ENCODE peak calls at places on chromosomes 4 and X, in nine cellular contexts. A is neural progenitor cell, Z is neuronal stem cell, W is H9, F is HCT116, D is endodermal cell, V is IMR-90, G is mesenchymal stem cell, R is adipocyte. I is an unnamed sample.

GRCh38 chr4:68673143-68673542 is 2.7 kb upstream of the UGT2B15 start:
- DNase-seq in V (no peak), F (no peak), D (no peak), A (no peak), R (no peak), W (no peak), G (no peak), Z (no peak), I (no peak)

GRCh38 chrX:75303795-75304194 is 29.9 kb downstream of the UPRT start:
- DNase-seq in G (no peak), A (no peak), D (no peak), Z (no peak), F (no peak), R (peak; percentile 74), V (peak; percentile 70), W (no peak), I (no peak)

GRCh38 chr4:174318829-174319764 is 35.4 kb downstream of the CEP44 start:
- DNase-seq in W (no peak), V (peak; percentile 46), D (peak; percentile 58), F (peak; percentile 22), Z (peak; percentile 11), G (peak; percentile 58), A (peak; percentile 40), R (peak; percentile 70), I (no peak)

GRCh38 chr4:1566838-1567518 is 117.1 kb downstream of the FAM53A start:
- DNase-seq in R (no peak), G (no peak), D (peak; percentile 66), V (no peak), F (no peak), W (peak; percentile 63), Z (no peak), A (no peak), I (no peak)

GRCh38 chrX:154140206-154140605 is 3.8 kb upstream of the OPN1LW start:
- DNase-seq in W (no peak), F (no peak), D (no peak), G (no peak), Z (no peak), A (no peak), R (no peak), V (no peak), I (no peak)

GRCh38 chrX:141320801-141321200 is 78.5 kb upstream of the SPANXC start:
- DNase-seq in Z (no peak), G (no peak), R (no peak), D (no peak), W (no peak), V (no peak), A (no peak), F (no peak), I (no peak)

GRCh38 chr4:186900232-186900900 is 176.7 kb upstream of the FAT1 start:
- DNase-seq in W (no peak), A (no peak), F (no peak), V (peak; percentile 87), D (no peak), Z (no peak), R (peak; percentile 65), G (peak; percentile 89), I (no peak)

GRCh38 chr4:86043755-86044592 is 315.9 kb downstream of the MAPK10 start:
- DNase-seq in D (peak; percentile 43), R (peak; percentile 90), A (peak; percentile 51), Z (peak; percentile 17), G (peak; percentile 64), F (peak; percentile 37), V (peak; percentile 55), W (no peak), I (peak; percentile 17)

GRCh38 chr4:159360549-159360948 is 257.7 kb downstream of the RAPGEF2 start:
- DNase-seq in G (peak; percentile 91), A (no peak), V (peak; percentile 96), F (no peak), Z (no peak), D (no peak), R (peak; percentile 56), W (no peak), I (no peak)

GRCh38 chrX:72003811-72004750 is 93.4 kb downstream of the NHSL2 start:
- DNase-seq in R (peak; percentile 52), A (peak; percentile 64), V (no peak), D (peak; percentile 90), G (peak; percentile 43), Z (no peak), F (peak; percentile 40), W (peak; percentile 81), I (no peak)

GRCh38 chr4:24927039-24927438 is 14.2 kb upstream of the CCDC149 start:
- DNase-seq in D (no peak), V (no peak), F (no peak), Z (no peak), W (no peak), A (no peak), R (no peak), G (no peak), I (no peak)

DNA sequence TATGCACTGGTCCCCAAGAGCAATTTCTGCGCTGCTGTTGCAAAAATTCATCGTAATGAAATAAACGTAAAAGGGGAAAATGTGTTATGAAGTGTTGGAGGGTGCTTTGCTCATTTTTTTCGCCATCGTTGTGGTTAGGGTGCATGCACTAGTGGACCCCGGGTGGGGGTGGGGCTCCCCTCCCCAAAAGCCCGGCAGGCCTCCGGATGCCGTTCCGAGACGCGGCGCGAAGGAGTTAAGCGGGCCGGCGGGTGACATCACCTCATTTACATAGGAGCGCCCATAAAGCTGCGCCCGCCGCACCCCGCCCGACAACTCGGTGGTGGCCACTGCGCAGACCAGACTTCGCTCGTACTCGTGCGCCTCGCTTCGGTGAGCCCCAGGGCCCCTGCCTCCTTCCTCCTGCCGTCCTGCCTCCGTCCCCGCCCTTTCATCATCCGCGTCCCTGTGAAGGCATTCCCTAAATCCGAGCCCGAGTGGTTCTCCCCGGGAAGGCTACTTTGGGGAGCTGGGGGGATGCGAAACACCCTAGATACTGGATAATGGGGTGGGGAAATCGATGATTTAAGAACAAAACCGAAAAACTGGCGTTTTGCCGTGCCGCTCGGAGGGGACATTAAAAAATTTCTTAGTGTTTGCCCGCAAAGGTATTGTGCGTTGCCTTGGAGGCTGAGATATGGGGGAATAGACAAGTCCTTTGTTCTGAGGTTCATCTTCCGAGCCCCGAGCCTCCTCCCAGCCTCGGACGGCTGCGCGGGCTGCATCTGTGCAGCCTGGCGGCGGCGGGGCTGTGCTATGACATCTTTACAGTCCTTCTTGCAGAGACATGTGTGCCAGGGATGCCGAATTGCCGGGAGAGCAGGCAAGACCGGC is at the start of gene TMSB4X:
- DNase-seq in Z (peak; percentile 52), W (peak; percentile 86), F (no peak), A (peak; percentile 95), G (peak; percentile 88), V (peak; percentile 74), R (peak; percentile 79), D (peak; percentile 96), I (peak; percentile 91)
- H3K9ac ChIP-seq in Z (peak within 1 kb of the TSS; percentile 95), W (peak within 1 kb of the TSS; percentile 100), F (peak within 1 kb of the TSS; percentile 77), A (peak within 1 kb of the TSS; percentile 95), G (peak within 1 kb of the TSS; percentile 100), V (peak within 1 kb of the TSS; percentile 94), R (peak within 1 kb of the TSS; percentile 97), D (peak within 1 kb of the TSS; percentile 100), I (peak within 1 kb of the TSS; percentile 98)

DNA sequence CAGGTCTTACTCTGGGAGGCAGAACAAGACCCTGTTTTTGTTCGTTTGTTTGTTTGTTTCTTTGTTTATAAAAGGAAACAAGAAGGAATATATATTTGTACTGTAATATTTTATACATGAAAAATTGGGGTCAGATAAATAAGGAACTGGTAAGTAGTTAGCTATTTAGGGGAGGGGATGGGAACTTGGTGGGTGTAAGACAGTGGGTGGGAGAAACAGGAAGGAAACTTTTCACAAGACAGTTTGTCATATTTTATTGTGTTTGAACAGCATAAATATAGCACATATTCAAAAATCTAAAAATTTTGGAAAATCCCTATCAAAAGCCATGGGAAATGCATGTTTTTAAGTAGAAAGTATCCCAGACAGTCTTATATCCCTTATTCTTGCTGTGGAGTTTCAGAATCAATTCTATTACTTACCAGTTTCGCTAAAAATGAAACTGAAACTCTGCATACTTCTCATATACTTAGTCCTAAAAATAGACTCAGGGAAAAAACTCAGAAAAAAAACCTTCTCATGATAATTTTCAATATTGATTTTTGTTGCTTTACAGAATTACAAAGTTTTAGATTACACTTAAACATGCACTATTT is 22.3 kb upstream of the RASGEF1B start:
- DNase-seq in G (peak; percentile 8), W (no peak), R (peak; percentile 41), D (no peak), A (no peak), F (no peak), Z (no peak), V (no peak), I (no peak)
- H3K9ac ChIP-seq in G (peak overlapping the region; percentile 78), W (no peak overlapping the region), R (peak overlapping the region; percentile 61), D (no peak overlapping the region), A (no peak overlapping the region), F (no peak overlapping the region), Z (no peak overlapping the region), V (no peak overlapping the region), I (peak overlapping the region; percentile 41)

DNA sequence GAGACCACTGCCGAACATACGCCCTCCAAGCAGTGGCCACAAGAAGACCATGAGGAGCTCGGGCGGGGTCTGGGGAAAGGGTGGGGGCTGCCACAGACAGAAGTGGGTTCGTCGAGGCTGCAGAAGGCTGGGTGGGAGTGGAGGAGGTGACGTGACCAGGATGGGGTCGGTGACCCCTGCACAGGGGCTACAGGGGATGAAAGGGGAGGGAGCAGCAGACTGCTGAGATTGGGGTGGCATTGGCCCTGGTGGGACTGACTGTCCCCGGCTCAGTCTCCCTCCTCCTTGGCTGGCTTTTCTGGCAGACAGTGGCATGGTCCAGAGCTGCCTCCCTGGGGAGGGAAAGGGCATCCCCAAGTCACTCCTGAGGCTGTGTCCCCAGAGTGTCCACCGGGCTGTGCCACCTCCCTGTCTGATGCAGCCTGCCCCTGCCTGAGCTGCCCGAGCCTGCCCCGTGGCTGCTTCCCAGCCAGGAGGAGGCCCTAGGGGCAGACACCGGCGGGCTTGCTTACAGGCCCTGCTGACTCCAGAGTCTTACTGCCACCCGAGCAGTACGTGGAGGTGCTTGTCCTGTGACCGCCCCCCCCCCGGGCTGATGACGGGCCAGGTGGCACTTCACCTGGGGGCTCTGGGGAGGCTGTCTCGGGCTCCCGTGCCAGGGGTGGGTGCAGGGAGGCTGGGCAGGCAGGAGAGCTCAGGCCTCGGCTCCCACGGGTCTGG is 7.2 kb downstream of the SH3BP2 start:
- DNase-seq in F (no peak), A (no peak), Z (no peak), G (no peak), R (no peak), W (no peak), D (no peak), V (no peak), I (no peak)
- H3K9ac ChIP-seq in F (no peak overlapping the region), A (no peak overlapping the region), Z (peak overlapping the region; percentile 63), G (peak overlapping the region; percentile 72), R (peak overlapping the region; percentile 88), W (no peak overlapping the region), D (no peak overlapping the region), V (peak overlapping the region; percentile 54), I (no peak overlapping the region)

GRCh38 chr4:89551191-89551590 is 243.6 kb upstream of the GPRIN3 start:
- DNase-seq in D (no peak), F (no peak), A (no peak), G (no peak), R (peak; percentile 47), Z (no peak), V (no peak), W (no peak), I (no peak)

GRCh38 chr4:89545315-89545714 is 237.7 kb upstream of the GPRIN3 start:
- DNase-seq in V (no peak), D (no peak), Z (no peak), W (no peak), A (no peak), G (no peak), R (no peak), F (no peak), I (no peak)

DNA sequence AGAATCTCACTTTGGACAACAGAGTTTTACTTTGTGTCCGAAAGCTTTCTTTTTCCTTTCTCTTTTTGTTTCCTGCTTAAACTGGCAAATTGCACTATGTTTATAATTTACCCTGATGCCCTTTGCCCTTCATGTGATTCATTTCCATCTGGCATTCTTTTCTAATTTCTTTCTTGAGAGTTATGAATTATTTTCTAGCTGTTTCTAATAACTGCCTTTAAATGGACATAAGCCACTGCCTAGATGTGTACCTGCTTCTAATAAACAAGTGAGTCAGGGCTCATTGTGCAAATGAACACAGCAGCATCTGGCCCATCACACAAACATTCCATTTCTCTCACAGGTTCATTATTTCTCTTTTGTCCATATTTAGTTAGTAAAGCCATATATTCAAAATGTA is 242.3 kb upstream of the GPRIN3 start:
- DNase-seq in F (no peak), A (no peak), G (peak; percentile 50), W (no peak), V (peak; percentile 54), D (no peak), Z (no peak), R (peak; percentile 47), I (no peak)
- H3K9ac ChIP-seq in F (no peak overlapping the region), A (no peak overlapping the region), G (no peak overlapping the region), W (no peak overlapping the region), V (no peak overlapping the region), D (no peak overlapping the region), Z (no peak overlapping the region), R (peak overlapping the region; percentile 52), I (no peak overlapping the region)